ENCODE peak calls at places on chromosomes 5 and 9, in nine cellular contexts. One of them, this sample, is unnamed.

GRCh38 chr5:157540707-157541451 is 34.7 kb downstream of the ADAM19 start:
- DNase-seq in GOT3: no peak
- DNase-seq in choroid plexus epithelial cell: peak
- DNase-seq in anterior cingulate cortex: no peak
- DNase-seq in non-pigmented ciliary epithelial cell: no peak
- DNase-seq in pancreas: no peak
- DNase-seq in Caki2: no peak
- DNase-seq in epithelial cell of proximal tubule: no peak
- DNase-seq in hypothalamus: no peak
- DNase-seq in this sample: no peak

GRCh38 chr5:176416123-176416924 is at the start of gene CLTB:
- DNase-seq in GOT3: peak
- DNase-seq in choroid plexus epithelial cell: peak
- DNase-seq in anterior cingulate cortex: peak
- DNase-seq in non-pigmented ciliary epithelial cell: no peak
- DNase-seq in pancreas: peak
- DNase-seq in Caki2: peak
- DNase-seq in epithelial cell of proximal tubule: no peak
- DNase-seq in hypothalamus: peak
- DNase-seq in this sample: peak

GRCh38 chr9:131608469-131609115 is 63.3 kb downstream of the PRRT1B start:
- DNase-seq in GOT3: no peak
- DNase-seq in choroid plexus epithelial cell: peak
- DNase-seq in anterior cingulate cortex: peak
- DNase-seq in non-pigmented ciliary epithelial cell: peak
- DNase-seq in pancreas: no peak
- DNase-seq in Caki2: peak
- DNase-seq in epithelial cell of proximal tubule: peak
- DNase-seq in hypothalamus: no peak
- DNase-seq in this sample: no peak

GRCh38 chr5:128631771-128632170 is 93.7 kb upstream of the FBN2 start:
- DNase-seq in GOT3: no peak
- DNase-seq in choroid plexus epithelial cell: no peak
- DNase-seq in anterior cingulate cortex: no peak
- DNase-seq in non-pigmented ciliary epithelial cell: no peak
- DNase-seq in pancreas: no peak
- DNase-seq in Caki2: no peak
- DNase-seq in epithelial cell of proximal tubule: no peak
- DNase-seq in hypothalamus: no peak
- DNase-seq in this sample: no peak

GRCh38 chr5:118705931-118706330 is 282.4 kb downstream of the DTWD2 start:
- DNase-seq in GOT3: no peak
- DNase-seq in choroid plexus epithelial cell: no peak
- DNase-seq in anterior cingulate cortex: no peak
- DNase-seq in non-pigmented ciliary epithelial cell: no peak
- DNase-seq in pancreas: no peak
- DNase-seq in Caki2: no peak
- DNase-seq in epithelial cell of proximal tubule: no peak
- DNase-seq in hypothalamus: no peak
- DNase-seq in this sample: no peak

GRCh38 chr5:125409496-125410351 is 663.3 kb upstream of the ZNF608 start:
- DNase-seq in GOT3: no peak
- DNase-seq in choroid plexus epithelial cell: peak
- DNase-seq in anterior cingulate cortex: no peak
- DNase-seq in non-pigmented ciliary epithelial cell: no peak
- DNase-seq in pancreas: no peak
- DNase-seq in Caki2: peak
- DNase-seq in epithelial cell of proximal tubule: peak
- DNase-seq in hypothalamus: no peak
- DNase-seq in this sample: no peak

GRCh38 chr9:34928921-34929320 is 29.2 kb upstream of the PHF24 start:
- DNase-seq in GOT3: no peak
- DNase-seq in choroid plexus epithelial cell: no peak
- DNase-seq in anterior cingulate cortex: no peak
- DNase-seq in non-pigmented ciliary epithelial cell: no peak
- DNase-seq in pancreas: no peak
- DNase-seq in Caki2: no peak
- DNase-seq in epithelial cell of proximal tubule: no peak
- DNase-seq in hypothalamus: no peak
- DNase-seq in this sample: no peak

GRCh38 chr5:36017004-36017403 is 25.8 kb upstream of the UGT3A1 start:
- DNase-seq in GOT3: no peak
- DNase-seq in choroid plexus epithelial cell: no peak
- DNase-seq in anterior cingulate cortex: no peak
- DNase-seq in non-pigmented ciliary epithelial cell: no peak
- DNase-seq in pancreas: no peak
- DNase-seq in Caki2: no peak
- DNase-seq in epithelial cell of proximal tubule: no peak
- DNase-seq in hypothalamus: no peak
- DNase-seq in this sample: no peak

GRCh38 chr9:16191691-16192402 is 639.0 kb downstream of the CCDC171 start:
- DNase-seq in GOT3: peak
- DNase-seq in choroid plexus epithelial cell: peak
- DNase-seq in anterior cingulate cortex: peak
- DNase-seq in non-pigmented ciliary epithelial cell: peak
- DNase-seq in pancreas: no peak
- DNase-seq in Caki2: peak
- DNase-seq in epithelial cell of proximal tubule: no peak
- DNase-seq in hypothalamus: peak
- DNase-seq in this sample: peak

GRCh38 chr9:76085596-76085995 is 195.1 kb downstream of the PCSK5 start:
- DNase-seq in GOT3: no peak
- DNase-seq in choroid plexus epithelial cell: peak
- DNase-seq in anterior cingulate cortex: no peak
- DNase-seq in non-pigmented ciliary epithelial cell: no peak
- DNase-seq in pancreas: no peak
- DNase-seq in Caki2: no peak
- DNase-seq in epithelial cell of proximal tubule: no peak
- DNase-seq in hypothalamus: no peak
- DNase-seq in this sample: no peak

GRCh38 chr9:108467653-108468324 is 388.0 kb downstream of the ACTL7B start:
- DNase-seq in GOT3: no peak
- DNase-seq in choroid plexus epithelial cell: no peak
- DNase-seq in anterior cingulate cortex: no peak
- DNase-seq in non-pigmented ciliary epithelial cell: no peak
- DNase-seq in pancreas: no peak
- DNase-seq in Caki2: no peak
- DNase-seq in epithelial cell of proximal tubule: no peak
- DNase-seq in hypothalamus: no peak
- DNase-seq in this sample: no peak

GRCh38 chr5:58327289-58327688 is 132.6 kb downstream of the PLK2 start:
- DNase-seq in GOT3: no peak
- DNase-seq in choroid plexus epithelial cell: no peak
- DNase-seq in anterior cingulate cortex: no peak
- DNase-seq in non-pigmented ciliary epithelial cell: no peak
- DNase-seq in pancreas: no peak
- DNase-seq in Caki2: no peak
- DNase-seq in epithelial cell of proximal tubule: no peak
- DNase-seq in hypothalamus: no peak
- DNase-seq in this sample: no peak

GRCh38 chr5:157828949-157829639 is 29.9 kb downstream of the CLINT1 start:
- DNase-seq in GOT3: no peak
- DNase-seq in choroid plexus epithelial cell: peak
- DNase-seq in anterior cingulate cortex: no peak
- DNase-seq in non-pigmented ciliary epithelial cell: no peak
- DNase-seq in pancreas: no peak
- DNase-seq in Caki2: no peak
- DNase-seq in epithelial cell of proximal tubule: no peak
- DNase-seq in hypothalamus: no peak
- DNase-seq in this sample: no peak

GRCh38 chr5:180590543-180591248 is 603 bp downstream of the SCGB3A1 start:
- DNase-seq in GOT3: no peak
- DNase-seq in choroid plexus epithelial cell: no peak
- DNase-seq in anterior cingulate cortex: no peak
- DNase-seq in non-pigmented ciliary epithelial cell: no peak
- DNase-seq in pancreas: peak
- DNase-seq in Caki2: no peak
- DNase-seq in epithelial cell of proximal tubule: no peak
- DNase-seq in hypothalamus: no peak
- DNase-seq in this sample: no peak

GRCh38 chr5:148491793-148492184 is 108.0 kb downstream of the FBXO38 start:
- DNase-seq in GOT3: no peak
- DNase-seq in choroid plexus epithelial cell: no peak
- DNase-seq in anterior cingulate cortex: no peak
- DNase-seq in non-pigmented ciliary epithelial cell: no peak
- DNase-seq in pancreas: no peak
- DNase-seq in Caki2: no peak
- DNase-seq in epithelial cell of proximal tubule: no peak
- DNase-seq in hypothalamus: no peak
- DNase-seq in this sample: no peak

GRCh38 chr9:33161589-33162132 is 5.5 kb downstream of the B4GALT1 start:
- DNase-seq in GOT3: no peak
- DNase-seq in choroid plexus epithelial cell: no peak
- DNase-seq in anterior cingulate cortex: no peak
- DNase-seq in non-pigmented ciliary epithelial cell: no peak
- DNase-seq in pancreas: no peak
- DNase-seq in Caki2: no peak
- DNase-seq in epithelial cell of proximal tubule: no peak
- DNase-seq in hypothalamus: no peak
- DNase-seq in this sample: no peak

GRCh38 chr9:91714020-91714721 is 235.9 kb downstream of the ROR2 start:
- DNase-seq in GOT3: no peak
- DNase-seq in choroid plexus epithelial cell: peak
- DNase-seq in anterior cingulate cortex: peak
- DNase-seq in non-pigmented ciliary epithelial cell: no peak
- DNase-seq in pancreas: peak
- DNase-seq in Caki2: peak
- DNase-seq in epithelial cell of proximal tubule: no peak
- DNase-seq in hypothalamus: no peak
- DNase-seq in this sample: peak

GRCh38 chr9:117860849-117861248 is 156.6 kb downstream of the TLR4 start:
- DNase-seq in GOT3: no peak
- DNase-seq in choroid plexus epithelial cell: peak
- DNase-seq in anterior cingulate cortex: no peak
- DNase-seq in non-pigmented ciliary epithelial cell: no peak
- DNase-seq in pancreas: no peak
- DNase-seq in Caki2: no peak
- DNase-seq in epithelial cell of proximal tubule: no peak
- DNase-seq in hypothalamus: no peak
- DNase-seq in this sample: no peak

GRCh38 chr9:20369391-20369790 is 252.9 kb downstream of the MLLT3 start:
- DNase-seq in GOT3: no peak
- DNase-seq in choroid plexus epithelial cell: no peak
- DNase-seq in anterior cingulate cortex: no peak
- DNase-seq in non-pigmented ciliary epithelial cell: no peak
- DNase-seq in pancreas: no peak
- DNase-seq in Caki2: no peak
- DNase-seq in epithelial cell of proximal tubule: no peak
- DNase-seq in hypothalamus: no peak
- DNase-seq in this sample: no peak

GRCh38 chr9:70639853-70640814 is 225.7 kb upstream of the KLF9 start:
- DNase-seq in GOT3: no peak
- DNase-seq in choroid plexus epithelial cell: peak
- DNase-seq in anterior cingulate cortex: no peak
- DNase-seq in non-pigmented ciliary epithelial cell: peak
- DNase-seq in pancreas: no peak
- DNase-seq in Caki2: peak
- DNase-seq in epithelial cell of proximal tubule: no peak
- DNase-seq in hypothalamus: no peak
- DNase-seq in this sample: no peak

GRCh38 chr5:141753971-141754713 is 72.1 kb upstream of the ARAP3 start:
- DNase-seq in GOT3: no peak
- DNase-seq in choroid plexus epithelial cell: peak
- DNase-seq in anterior cingulate cortex: no peak
- DNase-seq in non-pigmented ciliary epithelial cell: no peak
- DNase-seq in pancreas: no peak
- DNase-seq in Caki2: peak
- DNase-seq in epithelial cell of proximal tubule: no peak
- DNase-seq in hypothalamus: no peak
- DNase-seq in this sample: peak

GRCh38 chr9:18459958-18460584 is 13.9 kb upstream of the ADAMTSL1 start:
- DNase-seq in GOT3: no peak
- DNase-seq in choroid plexus epithelial cell: peak
- DNase-seq in anterior cingulate cortex: no peak
- DNase-seq in non-pigmented ciliary epithelial cell: peak
- DNase-seq in pancreas: no peak
- DNase-seq in Caki2: no peak
- DNase-seq in epithelial cell of proximal tubule: no peak
- DNase-seq in hypothalamus: no peak
- DNase-seq in this sample: no peak

GRCh38 chr9:126208359-126208758 is 118.3 kb upstream of the MVB12B start:
- DNase-seq in GOT3: no peak
- DNase-seq in choroid plexus epithelial cell: no peak
- DNase-seq in anterior cingulate cortex: no peak
- DNase-seq in non-pigmented ciliary epithelial cell: no peak
- DNase-seq in pancreas: no peak
- DNase-seq in Caki2: no peak
- DNase-seq in epithelial cell of proximal tubule: no peak
- DNase-seq in hypothalamus: no peak
- DNase-seq in this sample: no peak

GRCh38 chr9:115157245-115157674 is 39.3 kb upstream of the TNC start:
- DNase-seq in GOT3: no peak
- DNase-seq in choroid plexus epithelial cell: peak
- DNase-seq in anterior cingulate cortex: no peak
- DNase-seq in non-pigmented ciliary epithelial cell: no peak
- DNase-seq in pancreas: no peak
- DNase-seq in Caki2: peak
- DNase-seq in epithelial cell of proximal tubule: peak
- DNase-seq in hypothalamus: no peak
- DNase-seq in this sample: no peak

GRCh38 chr9:136107155-136107952 is 11.3 kb downstream of the TMEM250 start:
- DNase-seq in GOT3: no peak
- DNase-seq in choroid plexus epithelial cell: no peak
- DNase-seq in anterior cingulate cortex: no peak
- DNase-seq in non-pigmented ciliary epithelial cell: no peak
- DNase-seq in pancreas: no peak
- DNase-seq in Caki2: no peak
- DNase-seq in epithelial cell of proximal tubule: no peak
- DNase-seq in hypothalamus: no peak
- DNase-seq in this sample: peak

GRCh38 chr5:74763504-74763903 is 3.4 kb downstream of the GFM2 start:
- DNase-seq in GOT3: no peak
- DNase-seq in choroid plexus epithelial cell: peak
- DNase-seq in anterior cingulate cortex: no peak
- DNase-seq in non-pigmented ciliary epithelial cell: no peak
- DNase-seq in pancreas: no peak
- DNase-seq in Caki2: no peak
- DNase-seq in epithelial cell of proximal tubule: no peak
- DNase-seq in hypothalamus: no peak
- DNase-seq in this sample: no peak

GRCh38 chr9:3023449-3023848 is 179.6 kb upstream of the PUM3 start:
- DNase-seq in GOT3: no peak
- DNase-seq in choroid plexus epithelial cell: no peak
- DNase-seq in anterior cingulate cortex: no peak
- DNase-seq in non-pigmented ciliary epithelial cell: no peak
- DNase-seq in pancreas: no peak
- DNase-seq in Caki2: no peak
- DNase-seq in epithelial cell of proximal tubule: no peak
- DNase-seq in hypothalamus: no peak
- DNase-seq in this sample: no peak

GRCh38 chr9:13596383-13596970 is 317.0 kb upstream of the MPDZ start:
- DNase-seq in GOT3: no peak
- DNase-seq in choroid plexus epithelial cell: peak
- DNase-seq in anterior cingulate cortex: no peak
- DNase-seq in non-pigmented ciliary epithelial cell: no peak
- DNase-seq in pancreas: no peak
- DNase-seq in Caki2: no peak
- DNase-seq in epithelial cell of proximal tubule: no peak
- DNase-seq in hypothalamus: no peak
- DNase-seq in this sample: no peak

GRCh38 chr5:171437286-171437821 is 17.9 kb downstream of the FGF18 start:
- DNase-seq in GOT3: no peak
- DNase-seq in choroid plexus epithelial cell: peak
- DNase-seq in anterior cingulate cortex: no peak
- DNase-seq in non-pigmented ciliary epithelial cell: no peak
- DNase-seq in pancreas: peak
- DNase-seq in Caki2: no peak
- DNase-seq in epithelial cell of proximal tubule: no peak
- DNase-seq in hypothalamus: no peak
- DNase-seq in this sample: no peak

GRCh38 chr9:96556701-96557461 is 62.8 kb downstream of the CDC14B start:
- DNase-seq in GOT3: no peak
- DNase-seq in choroid plexus epithelial cell: peak
- DNase-seq in anterior cingulate cortex: peak
- DNase-seq in non-pigmented ciliary epithelial cell: no peak
- DNase-seq in pancreas: no peak
- DNase-seq in Caki2: no peak
- DNase-seq in epithelial cell of proximal tubule: no peak
- DNase-seq in hypothalamus: peak
- DNase-seq in this sample: no peak

GRCh38 chr5:10243660-10244240 is 5.9 kb downstream of the ATPSCKMT start:
- DNase-seq in GOT3: no peak
- DNase-seq in choroid plexus epithelial cell: no peak
- DNase-seq in anterior cingulate cortex: no peak
- DNase-seq in non-pigmented ciliary epithelial cell: no peak
- DNase-seq in pancreas: no peak
- DNase-seq in Caki2: peak
- DNase-seq in epithelial cell of proximal tubule: no peak
- DNase-seq in hypothalamus: no peak
- DNase-seq in this sample: no peak